ENCODE peak calls at places on chromosomes 2 and 18, in eight cellular contexts. G is CD8-positive, alpha-beta T cell; N is HL-60; T is mesendoderm; V is CD4-positive, alpha-beta memory T cell; P is CD8-positive, alpha-beta memory T cell; L is foreskin fibroblast; F is cardiac fibroblast. C is an unnamed sample.
A peak's percentile ranks its signal among the peaks of the same experiment; 100 is the strongest.

GRCh38 chr2:15790326-15790725 is 150.0 kb upstream of the MYCN start:
- DNase-seq in F (no peak), T (no peak), P (no peak), V (no peak), N (no peak), L (no peak), G (no peak), C (no peak)

GRCh38 chr2:38178556-38179419 is 102.8 kb upstream of the CYP1B1 start:
- DNase-seq in L (peak; percentile 85), G (no peak), T (peak; percentile 70), N (peak; percentile 84), P (no peak), F (peak; percentile 95), V (no peak), C (peak; percentile 38)

GRCh38 chr2:46116616-46117015 is 180.6 kb upstream of the EPAS1 start:
- DNase-seq in T (no peak), N (no peak), P (no peak), G (no peak), L (peak; percentile 31), V (no peak), F (peak; percentile 74), C (no peak)

GRCh38 chr2:187158452-187158851 is 289.6 kb downstream of the CALCRL start:
- DNase-seq in P (no peak), V (no peak), F (no peak), T (no peak), L (no peak), G (no peak), N (no peak), C (no peak)

GRCh38 chr2:204024503-204024902 is 87.9 kb downstream of the ICOS start:
- DNase-seq in L (peak; percentile 52), N (no peak), P (no peak), F (peak; percentile 27), V (no peak), T (peak; percentile 79), G (no peak), C (no peak)

GRCh38 chr2:176106636-176107539 is at the start of gene HOXD11:
- DNase-seq in L (peak; percentile 68), N (no peak), P (no peak), G (no peak), F (no peak), V (no peak), T (peak; percentile 75), C (no peak)

GRCh38 chr18:37294951-37295350 is 270.6 kb downstream of the CELF4 start:
- DNase-seq in T (peak; percentile 75), L (peak; percentile 9), G (no peak), V (no peak), F (peak; percentile 17), P (no peak), N (peak; percentile 10), C (no peak)

GRCh38 chr2:118847447-118848172 is at the start of gene EN1:
- DNase-seq in T (peak; percentile 84), P (no peak), N (no peak), G (no peak), V (no peak), F (peak; percentile 69), L (peak; percentile 67), C (peak; percentile 74)

GRCh38 chr2:112768432-112768831 is 4.0 kb upstream of the CKAP2L start:
- DNase-seq in T (no peak), G (no peak), P (no peak), V (no peak), L (peak; percentile 50), N (no peak), F (peak; percentile 19), C (no peak)

DNA sequence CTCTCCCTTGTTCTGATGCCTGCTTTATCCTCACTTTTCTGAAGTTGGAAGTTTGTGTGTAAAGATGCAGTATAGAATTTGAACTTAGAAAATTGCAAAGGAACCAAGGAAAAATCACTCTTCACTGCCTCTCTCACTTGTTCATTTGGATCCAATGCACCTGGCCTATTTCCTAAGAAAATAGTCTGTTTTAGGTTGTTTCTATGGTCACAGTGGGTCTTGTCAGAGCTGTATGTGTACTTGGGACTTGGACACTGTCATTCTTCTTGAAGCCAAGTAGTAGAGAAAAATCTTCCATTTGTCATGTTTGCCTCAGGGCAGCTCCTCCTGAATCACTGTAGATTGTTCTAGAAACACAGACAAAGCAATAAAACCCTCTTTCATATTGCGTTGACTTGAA is 80.3 kb upstream of the SESTD1 start:
- DNase-seq in P (no peak), G (no peak), F (no peak), N (no peak), L (no peak), V (no peak), T (no peak), C (no peak)
- H3K4me3 ChIP-seq in P (no peak overlapping the region), G (no peak overlapping the region), F (no peak overlapping the region), N (no peak overlapping the region), L (no peak overlapping the region), V (no peak overlapping the region), T (no peak overlapping the region), C (no peak overlapping the region)

GRCh38 chr2:202036601-202037037 is 3.0 kb downstream of the FZD7 start:
- DNase-seq in V (no peak), L (peak; percentile 24), F (no peak), G (no peak), P (no peak), N (no peak), T (peak; percentile 74), C (no peak)

GRCh38 chr2:202042444-202042843 is 8.8 kb downstream of the FZD7 start:
- DNase-seq in T (no peak), P (no peak), G (no peak), L (no peak), N (no peak), V (no peak), F (no peak), C (no peak)

GRCh38 chr2:202037086-202037485 is 3.4 kb downstream of the FZD7 start:
- DNase-seq in T (no peak), V (no peak), G (no peak), F (no peak), N (no peak), P (no peak), L (peak; percentile 51), C (no peak)

GRCh38 chr2:202038471-202039277 is 5.0 kb downstream of the FZD7 start:
- DNase-seq in T (peak; percentile 90), P (no peak), V (no peak), L (peak; percentile 71), N (no peak), F (no peak), G (no peak), C (no peak)

GRCh38 chr2:202039278-202040100 is 5.8 kb downstream of the FZD7 start:
- DNase-seq in P (no peak), N (no peak), T (peak; percentile 81), V (no peak), L (no peak), G (no peak), F (no peak), C (no peak)
- H3K4me3 ChIP-seq in P (no peak overlapping the region), N (no peak overlapping the region), T (no peak overlapping the region), V (no peak overlapping the region), L (peak overlapping the region; percentile 11), G (no peak overlapping the region), F (no peak overlapping the region), C (peak overlapping the region; percentile 91)

DNA sequence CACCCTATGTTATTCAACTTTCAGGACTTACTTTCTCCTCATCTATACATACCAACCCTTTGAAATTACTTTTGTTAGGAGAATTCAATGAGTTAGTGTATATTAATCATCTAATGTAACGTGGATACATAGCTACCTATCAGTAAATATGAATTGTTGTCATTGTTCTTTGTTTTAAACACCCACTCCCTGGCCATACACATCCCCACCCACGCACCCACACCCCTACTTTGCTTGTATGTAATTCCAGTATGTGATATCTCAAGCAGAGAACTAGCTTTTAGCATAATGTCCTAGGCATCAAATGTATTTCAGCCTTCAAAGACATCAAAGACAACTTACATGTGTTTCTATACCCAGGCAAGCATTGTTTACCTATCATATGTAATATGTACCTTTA is 129.2 kb downstream of the MAP4K4 start:
- DNase-seq in V (no peak), F (no peak), T (no peak), P (no peak), N (no peak), G (no peak), L (no peak), C (no peak)
- H3K4me3 ChIP-seq in V (no peak overlapping the region), F (no peak overlapping the region), T (no peak overlapping the region), P (no peak overlapping the region), N (no peak overlapping the region), G (no peak overlapping the region), L (no peak overlapping the region), C (no peak overlapping the region)

DNA sequence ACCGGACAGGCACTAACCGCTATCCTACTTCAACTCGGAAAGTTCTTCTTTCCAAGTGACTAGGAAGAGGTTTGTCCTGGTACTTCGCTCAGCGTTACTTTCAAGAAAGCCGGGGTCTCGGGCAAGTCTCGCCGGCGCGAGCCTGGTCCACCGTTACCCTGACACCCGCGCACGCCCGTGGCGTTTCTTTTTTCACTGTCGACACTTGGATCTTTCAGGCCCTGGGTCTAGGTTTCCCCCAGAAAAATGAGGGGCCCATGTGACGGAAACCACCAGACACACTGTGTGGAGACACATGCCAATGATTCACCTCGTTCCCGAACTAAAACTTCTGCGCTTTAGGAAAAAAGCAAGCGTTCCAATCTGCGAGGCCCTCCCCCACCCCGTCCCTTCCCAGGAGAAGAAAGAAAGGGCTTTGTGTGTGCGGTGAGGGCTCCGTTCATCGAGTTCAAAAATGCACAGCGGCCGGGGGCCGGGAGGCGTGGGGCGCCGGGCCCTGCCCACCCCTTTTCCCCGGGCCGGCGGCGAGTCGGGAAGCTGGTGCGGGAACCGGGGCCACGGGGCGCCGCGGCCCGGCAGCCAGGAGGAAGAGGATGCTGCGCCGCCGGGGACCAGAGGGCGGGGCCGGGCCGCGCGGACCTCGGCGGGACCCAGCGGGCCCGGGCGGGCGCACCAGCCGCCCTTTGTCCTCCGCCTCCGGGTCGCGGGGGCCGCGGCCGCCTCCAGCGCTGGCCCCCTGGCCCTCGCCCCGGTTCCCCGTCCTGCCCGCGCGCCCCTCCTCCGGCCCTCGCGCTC is 2.6 kb downstream of the ZNF521 start:
- DNase-seq in P (no peak), F (peak; percentile 54), G (no peak), L (peak; percentile 84), V (no peak), N (no peak), T (peak; percentile 64), C (no peak)
- H3K4me3 ChIP-seq in P (no peak overlapping the region), F (peak overlapping the region; percentile 65), G (no peak overlapping the region), L (peak overlapping the region; percentile 81), V (no peak overlapping the region), N (no peak overlapping the region), T (peak overlapping the region; percentile 82), C (peak overlapping the region; percentile 85)

GRCh38 chr2:65199194-65199593 is 28.4 kb upstream of the ACTR2 start:
- DNase-seq in N (no peak), L (no peak), F (no peak), G (no peak), P (no peak), T (no peak), V (no peak), C (no peak)

GRCh38 chr2:65198737-65199136 is 28.9 kb upstream of the ACTR2 start:
- DNase-seq in F (peak; percentile 7), N (no peak), G (no peak), V (no peak), T (no peak), L (peak; percentile 36), P (no peak), C (no peak)

GRCh38 chr2:65199891-65200290 is 27.7 kb upstream of the ACTR2 start:
- DNase-seq in L (peak; percentile 59), F (no peak), V (no peak), P (no peak), N (no peak), G (no peak), T (no peak), C (no peak)

GRCh38 chr2:65204461-65205230 is 23.0 kb upstream of the ACTR2 start:
- DNase-seq in F (no peak), L (no peak), N (peak; percentile 23), G (no peak), V (peak; percentile 42), P (peak; percentile 37), T (no peak), C (no peak)
- H3K4me3 ChIP-seq in F (no peak overlapping the region), L (no peak overlapping the region), N (no peak overlapping the region), G (no peak overlapping the region), V (no peak overlapping the region), P (no peak overlapping the region), T (no peak overlapping the region), C (peak overlapping the region; percentile 38)